ENCODE peak calls at places on chromosomes 13 and 19, in nine cellular contexts. N is HFF-Myc, M is cardiac fibroblast, O is Calu3, A is suprapubic skin, Y is MCF 10A, V is GM20000, Q is psoas muscle, L is brain microvascular endothelial cell. C is an unnamed sample.

GRCh38 chr13:113402471-113403254 is 38.7 kb upstream of the GRTP1 start:
- DNase-seq in Y (no peak), L (no peak), N (no peak), O (no peak), M (no peak), A (no peak), V (no peak), Q (peak), C (no peak)

GRCh38 chr19:12786149-12786870 is 5.0 kb upstream of the JUNB start:
- DNase-seq in N (no peak), A (peak), Y (no peak), L (no peak), O (peak), M (no peak), V (peak), Q (peak), C (no peak)

GRCh38 chr13:110107568-110108347 is 199.2 kb downstream of the COL4A1 start:
- DNase-seq in O (no peak), Q (no peak), A (no peak), M (peak), V (no peak), N (no peak), L (no peak), Y (no peak), C (no peak)

GRCh38 chr19:46428278-46429141 is at the start of gene PNMA8C:
- DNase-seq in Y (peak), L (peak), V (peak), M (peak), A (no peak), N (no peak), Q (peak), O (peak), C (peak)

GRCh38 chr13:50340146-50340545 is 324.9 kb downstream of the KCNRG start:
- DNase-seq in Y (no peak), V (no peak), M (no peak), N (no peak), O (no peak), L (no peak), Q (no peak), A (no peak), C (no peak)

GRCh38 chr13:112062047-112062618 is 4.8 kb upstream of the SOX1 start:
- DNase-seq in Q (no peak), V (no peak), M (no peak), Y (no peak), N (no peak), L (no peak), O (no peak), A (no peak), C (no peak)

GRCh38 chr19:14772995-14773394 is 5.4 kb downstream of the ADGRE2 start:
- DNase-seq in L (no peak), Y (no peak), V (no peak), O (no peak), M (no peak), A (no peak), N (no peak), Q (no peak), C (no peak)

GRCh38 chr13:99605417-99606321 is 104.4 kb downstream of the TM9SF2 start:
- DNase-seq in O (peak), Q (peak), V (peak), N (no peak), Y (peak), L (no peak), A (no peak), M (no peak), C (peak)

GRCh38 chr13:109645831-109646230 is 140.6 kb downstream of the IRS2 start:
- DNase-seq in O (no peak), V (no peak), L (peak), Q (no peak), A (no peak), M (no peak), Y (no peak), N (no peak), C (no peak)

GRCh38 chr13:112759053-112759452 is 69.2 kb downstream of the ATP11A start:
- DNase-seq in Q (no peak), N (no peak), Y (no peak), M (no peak), A (no peak), V (no peak), O (no peak), L (no peak), C (no peak)

GRCh38 chr19:34364830-34365462 is at the start of gene GPI:
- DNase-seq in V (peak), A (no peak), O (peak), N (no peak), Q (peak), Y (peak), M (peak), L (no peak), C (no peak)

GRCh38 chr13:33364192-33364591 is 78.6 kb upstream of the STARD13 start:
- DNase-seq in Y (no peak), O (no peak), Q (no peak), A (no peak), L (no peak), V (no peak), N (no peak), M (no peak), C (no peak)

GRCh38 chr19:58572026-58572817 is 913 bp downstream of the MZF1 start:
- DNase-seq in V (no peak), Q (no peak), M (no peak), N (no peak), O (no peak), A (no peak), Y (no peak), L (no peak), C (no peak)

GRCh38 chr19:38252935-38253691 is 3.1 kb downstream of the PPP1R14A start:
- DNase-seq in L (no peak), M (no peak), A (no peak), V (no peak), Q (no peak), O (no peak), N (no peak), Y (no peak), C (no peak)

GRCh38 chr19:18441804-18442788 is 4.2 kb upstream of the ISYNA1 start:
- DNase-seq in A (no peak), V (no peak), Y (no peak), M (no peak), N (no peak), Q (no peak), L (no peak), O (no peak), C (no peak)

DNA sequence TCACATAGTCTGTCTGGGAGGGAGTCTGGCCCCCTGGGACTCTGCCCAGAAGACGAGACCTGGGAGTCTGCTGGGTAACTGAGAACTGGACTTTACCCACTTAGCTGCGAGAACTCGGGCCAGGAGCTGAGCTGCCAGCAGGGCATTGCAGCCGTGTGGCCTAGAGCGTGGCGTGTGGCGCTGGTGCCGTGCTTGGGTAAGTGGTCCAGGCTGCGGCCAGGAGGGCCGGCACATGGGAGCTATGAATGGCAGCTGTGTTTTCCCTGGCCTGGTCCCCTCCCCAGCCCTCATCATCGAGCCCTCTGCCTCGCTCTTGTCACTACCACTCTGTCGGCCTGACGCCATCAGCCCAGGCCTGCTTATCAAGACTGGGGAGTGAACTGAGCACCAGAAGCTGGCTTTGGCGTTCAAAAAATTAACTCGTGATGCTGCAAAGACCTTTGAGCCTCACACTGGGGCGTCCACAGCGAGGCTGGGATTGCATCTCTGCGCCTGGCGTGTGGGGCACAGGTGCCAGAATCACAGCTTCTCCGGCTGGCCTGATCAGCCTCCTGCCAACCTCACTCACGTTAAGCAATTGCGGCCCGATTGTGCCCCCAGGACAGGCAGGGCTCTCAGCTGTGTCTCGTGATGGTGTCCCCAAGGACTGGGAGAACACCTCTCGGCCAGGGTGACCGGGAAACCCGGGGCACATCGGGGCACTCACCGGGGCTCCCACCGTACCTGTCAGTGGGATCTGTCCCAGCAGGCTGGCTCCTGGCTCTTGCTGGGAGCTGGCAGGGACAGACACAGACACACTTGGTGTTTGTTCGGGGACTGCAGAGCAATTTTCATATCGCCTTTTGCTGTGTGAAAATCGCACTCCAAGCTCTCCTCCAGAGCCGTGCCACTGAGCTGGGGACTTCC is 85.9 kb downstream of the KDM4B start:
- DNase-seq in Y (no peak), A (no peak), L (no peak), Q (no peak), N (no peak), V (no peak), M (no peak), O (no peak), C (no peak)
- TF ChIP-seq CTCF in Y (no peak), A (no peak), L (no peak), Q (no peak), N (no peak), V (no peak), M (no peak), O (no peak), C (no peak)

GRCh38 chr13:75760182-75760981 is 124.3 kb downstream of the LMO7 start:
- DNase-seq in O (peak), M (peak), V (peak), N (no peak), L (no peak), Y (peak), Q (no peak), A (no peak), C (no peak)
- TF ChIP-seq CTCF in O (no peak), M (no peak), V (no peak), N (no peak), L (peak), Y (peak), Q (peak), A (peak), C (no peak)

GRCh38 chr19:2350656-2351055 is 9.4 kb upstream of the TMPRSS9 start:
- DNase-seq in M (no peak), V (no peak), Y (no peak), Q (no peak), A (no peak), N (no peak), L (no peak), O (no peak), C (no peak)
- TF ChIP-seq CTCF in M (no peak), V (no peak), Y (no peak), Q (no peak), A (no peak), N (no peak), L (no peak), O (no peak), C (no peak)

DNA sequence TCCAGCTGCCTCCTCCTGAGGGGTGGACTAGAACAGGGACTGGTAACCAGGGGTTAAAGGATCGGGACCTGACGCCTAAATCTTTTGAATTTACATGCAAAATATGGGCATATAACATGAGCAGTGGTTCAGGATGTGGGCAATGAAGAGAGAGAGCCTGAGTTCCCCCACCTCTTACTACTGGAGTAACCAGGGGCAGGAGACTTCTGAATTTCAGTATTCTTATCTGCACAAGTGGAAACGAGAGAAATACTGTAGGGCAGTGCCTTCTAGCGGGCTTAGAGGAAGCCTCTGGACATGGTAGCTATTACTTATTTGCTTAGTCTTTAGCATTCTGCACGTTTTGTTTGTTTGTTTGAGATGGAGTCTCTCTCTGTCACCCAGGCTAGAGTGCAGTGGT is 26.3 kb downstream of the BCAT2 start:
- DNase-seq in O (no peak), M (no peak), A (no peak), V (no peak), L (no peak), Y (no peak), Q (no peak), N (no peak), C (no peak)
- TF ChIP-seq CTCF in O (no peak), M (no peak), A (no peak), V (no peak), L (peak), Y (no peak), Q (no peak), N (no peak), C (no peak)

GRCh38 chr13:23319915-23320224 is 113.6 kb downstream of the SACS start:
- DNase-seq in Y (no peak), V (no peak), A (no peak), N (no peak), M (no peak), Q (no peak), L (no peak), O (no peak), C (no peak)
- TF ChIP-seq CTCF in Y (no peak), V (no peak), A (no peak), N (no peak), M (no peak), Q (no peak), L (no peak), O (no peak), C (no peak)

DNA sequence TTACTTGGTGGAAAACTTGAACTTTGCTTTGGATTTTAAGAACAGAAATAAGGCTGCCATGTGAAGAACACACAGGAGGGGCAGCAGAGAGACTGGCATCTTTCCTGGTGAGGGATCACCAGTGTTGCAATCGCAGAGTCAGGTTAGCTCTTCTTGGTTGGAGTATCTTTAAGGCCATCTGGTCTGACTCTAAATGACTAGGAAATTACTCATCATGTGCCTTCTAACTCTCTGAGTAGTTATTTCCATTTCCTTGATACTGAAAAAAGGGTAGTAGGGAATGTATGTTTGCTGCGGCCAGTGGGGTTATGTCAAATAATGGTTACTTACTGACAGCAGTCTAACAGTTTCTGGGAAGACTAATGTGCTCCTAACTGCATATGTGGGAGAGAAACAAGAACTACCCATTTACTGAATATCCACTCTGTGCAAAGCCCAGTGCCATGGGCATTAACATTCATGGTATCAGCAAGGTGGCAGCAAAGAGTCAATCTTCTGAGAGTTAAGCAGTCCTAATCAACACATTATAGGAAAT is 122.1 kb downstream of the COG6 start:
- DNase-seq in O (peak), L (peak), M (peak), Q (no peak), Y (peak), N (peak), V (no peak), A (no peak), C (no peak)
- TF ChIP-seq CTCF in O (no peak), L (peak), M (peak), Q (no peak), Y (peak), N (peak), V (peak), A (no peak), C (no peak)